ENCODE peak calls at places on chromosomes 4 and X, in four cellular contexts. One of them, this sample, is unnamed.
A peak's percentile ranks its signal among the peaks of the same experiment; 100 is the strongest.

GRCh38 chrX:85381602-85382001 is 2.1 kb upstream of the POF1B start:
- DNase-seq in foreskin fibroblast: no peak
- DNase-seq in kidney: no peak
- DNase-seq in brain microvascular endothelial cell: no peak
- DNase-seq in this sample: no peak

GRCh38 chrX:108070891-108071290 is 20.5 kb downstream of the PSMD10 start:
- DNase-seq in foreskin fibroblast: peak; percentile 24
- DNase-seq in kidney: no peak
- DNase-seq in brain microvascular endothelial cell: peak; percentile 31
- DNase-seq in this sample: no peak

GRCh38 chr4:534576-535151 is 35.7 kb downstream of the PIGG start:
- DNase-seq in foreskin fibroblast: no peak
- DNase-seq in kidney: peak; percentile 41
- DNase-seq in brain microvascular endothelial cell: no peak
- DNase-seq in this sample: peak; percentile 75

GRCh38 chr4:184287697-184288255 is 70.1 kb upstream of the ENPP6 start:
- DNase-seq in foreskin fibroblast: peak; percentile 46
- DNase-seq in kidney: no peak
- DNase-seq in brain microvascular endothelial cell: peak; percentile 47
- DNase-seq in this sample: no peak

GRCh38 chrX:150348365-150348764 is 14.8 kb upstream of the MAMLD1 start:
- DNase-seq in foreskin fibroblast: no peak
- DNase-seq in kidney: no peak
- DNase-seq in brain microvascular endothelial cell: no peak
- DNase-seq in this sample: peak; percentile 47

GRCh38 chr4:123397276-123398150 is 918 bp downstream of the SPRY1 start:
- DNase-seq in foreskin fibroblast: peak; percentile 45
- DNase-seq in kidney: peak; percentile 83
- DNase-seq in brain microvascular endothelial cell: peak; percentile 40
- DNase-seq in this sample: no peak

GRCh38 chr4:1109898-1110506 is 3.4 kb downstream of the RNF212 start:
- DNase-seq in foreskin fibroblast: no peak
- DNase-seq in kidney: no peak
- DNase-seq in brain microvascular endothelial cell: no peak
- DNase-seq in this sample: no peak

GRCh38 chr4:121950680-121951569 is 935 bp downstream of the TRPC3 start:
- DNase-seq in foreskin fibroblast: no peak
- DNase-seq in kidney: peak; percentile 70
- DNase-seq in brain microvascular endothelial cell: no peak
- DNase-seq in this sample: peak; percentile 78

GRCh38 chrX:38474543-38474942 is 86.8 kb upstream of the TSPAN7 start:
- DNase-seq in foreskin fibroblast: no peak
- DNase-seq in kidney: no peak
- DNase-seq in brain microvascular endothelial cell: no peak
- DNase-seq in this sample: no peak

GRCh38 chrX:53479295-53479694 is 45.1 kb upstream of the HSD17B10 start:
- DNase-seq in foreskin fibroblast: no peak
- DNase-seq in kidney: no peak
- DNase-seq in brain microvascular endothelial cell: no peak
- DNase-seq in this sample: no peak

GRCh38 chrX:12790878-12791252 is 347 bp upstream of the PRPS2 start:
- DNase-seq in foreskin fibroblast: no peak
- DNase-seq in kidney: no peak
- DNase-seq in brain microvascular endothelial cell: no peak
- DNase-seq in this sample: no peak

GRCh38 chr4:54066718-54067129 is 2.3 kb upstream of the CHIC2 start:
- DNase-seq in foreskin fibroblast: no peak
- DNase-seq in kidney: no peak
- DNase-seq in brain microvascular endothelial cell: no peak
- DNase-seq in this sample: no peak

GRCh38 chrX:6661731-6662130 is 126.8 kb upstream of the VCX3A start:
- DNase-seq in foreskin fibroblast: no peak
- DNase-seq in kidney: no peak
- DNase-seq in brain microvascular endothelial cell: no peak
- DNase-seq in this sample: no peak

GRCh38 chr4:123869517-123870282 is 473.1 kb downstream of the SPRY1 start:
- DNase-seq in foreskin fibroblast: no peak
- DNase-seq in kidney: no peak
- DNase-seq in brain microvascular endothelial cell: no peak
- DNase-seq in this sample: no peak

GRCh38 chr4:3387943-3388348 is 53.8 kb upstream of the HGFAC start:
- DNase-seq in foreskin fibroblast: peak; percentile 48
- DNase-seq in kidney: peak; percentile 97
- DNase-seq in brain microvascular endothelial cell: peak; percentile 45
- DNase-seq in this sample: no peak

GRCh38 chr4:13797061-13797460 is 169.5 kb upstream of the BOD1L1 start:
- DNase-seq in foreskin fibroblast: no peak
- DNase-seq in kidney: no peak
- DNase-seq in brain microvascular endothelial cell: no peak
- DNase-seq in this sample: no peak

GRCh38 chrX:71536285-71536684 is 3.4 kb downstream of the OGT start:
- DNase-seq in foreskin fibroblast: no peak
- DNase-seq in kidney: no peak
- DNase-seq in brain microvascular endothelial cell: no peak
- DNase-seq in this sample: no peak

GRCh38 chr4:3168029-3168428 is 80.9 kb upstream of the MSANTD1 start:
- DNase-seq in foreskin fibroblast: peak; percentile 52
- DNase-seq in kidney: no peak
- DNase-seq in brain microvascular endothelial cell: peak; percentile 45
- DNase-seq in this sample: no peak

GRCh38 chrX:49041683-49042529 is 1.3 kb downstream of the TFE3 start:
- DNase-seq in foreskin fibroblast: peak; percentile 49
- DNase-seq in kidney: no peak
- DNase-seq in brain microvascular endothelial cell: peak; percentile 39
- DNase-seq in this sample: no peak

GRCh38 chrX:154738013-154738738 is 12.7 kb downstream of the GAB3 start:
- DNase-seq in foreskin fibroblast: peak; percentile 73
- DNase-seq in kidney: no peak
- DNase-seq in brain microvascular endothelial cell: peak; percentile 82
- DNase-seq in this sample: no peak

GRCh38 chr4:3765271-3766206 is 646 bp upstream of the ADRA2C start:
- DNase-seq in foreskin fibroblast: peak; percentile 21
- DNase-seq in kidney: no peak
- DNase-seq in brain microvascular endothelial cell: peak; percentile 37
- DNase-seq in this sample: no peak

GRCh38 chr4:2924765-2925301 is 38.4 kb downstream of the NOP14 start:
- DNase-seq in foreskin fibroblast: no peak
- DNase-seq in kidney: peak; percentile 53
- DNase-seq in brain microvascular endothelial cell: no peak
- DNase-seq in this sample: peak; percentile 26

GRCh38 chrX:150224676-150225075 is 138.4 kb upstream of the MAMLD1 start:
- DNase-seq in foreskin fibroblast: no peak
- DNase-seq in kidney: no peak
- DNase-seq in brain microvascular endothelial cell: no peak
- DNase-seq in this sample: no peak

GRCh38 chr4:169243808-169244207 is 26.9 kb downstream of the SH3RF1 start:
- DNase-seq in foreskin fibroblast: no peak
- DNase-seq in kidney: no peak
- DNase-seq in brain microvascular endothelial cell: peak; percentile 62
- DNase-seq in this sample: no peak

GRCh38 chrX:74421181-74422028 is at the start of gene SLC16A2:
- DNase-seq in foreskin fibroblast: peak; percentile 81
- DNase-seq in kidney: peak; percentile 92
- DNase-seq in brain microvascular endothelial cell: peak; percentile 38
- DNase-seq in this sample: no peak

GRCh38 chrX:77814210-77814609 is 28.2 kb upstream of the ATRX start:
- DNase-seq in foreskin fibroblast: no peak
- DNase-seq in kidney: no peak
- DNase-seq in brain microvascular endothelial cell: no peak
- DNase-seq in this sample: no peak

GRCh38 chr4:74830928-74831327 is 36.6 kb upstream of the BTC start:
- DNase-seq in foreskin fibroblast: no peak
- DNase-seq in kidney: no peak
- DNase-seq in brain microvascular endothelial cell: no peak
- DNase-seq in this sample: no peak
- TF ChIP-seq CTCF in foreskin fibroblast: no peak
- TF ChIP-seq CTCF in kidney: no peak
- TF ChIP-seq CTCF in brain microvascular endothelial cell: peak; percentile 48
- TF ChIP-seq CTCF in this sample: peak; percentile 52

DNA sequence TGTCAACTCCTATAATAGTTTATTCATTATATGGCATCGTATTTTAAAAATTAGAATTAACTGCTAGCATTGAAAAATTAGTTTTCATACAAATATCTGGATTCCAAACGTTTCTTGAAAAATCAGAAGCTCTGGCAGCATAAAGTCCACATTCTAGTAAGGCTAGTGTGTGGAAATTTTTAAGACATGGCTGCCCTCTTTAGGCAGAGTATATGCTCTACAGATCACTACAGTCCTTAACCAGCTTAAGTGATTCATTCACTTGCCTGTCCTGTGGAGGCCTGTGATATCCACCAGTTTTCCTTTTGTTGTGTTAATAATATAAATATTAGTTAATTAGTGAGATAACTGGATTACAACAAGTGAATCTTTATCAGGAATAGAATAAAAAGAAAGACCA is 287.2 kb downstream of the OPHN1 start:
- DNase-seq in foreskin fibroblast: no peak
- DNase-seq in kidney: no peak
- DNase-seq in brain microvascular endothelial cell: peak; percentile 31
- DNase-seq in this sample: no peak
- TF ChIP-seq CTCF in foreskin fibroblast: peak; percentile 39
- TF ChIP-seq CTCF in kidney: peak; percentile 42
- TF ChIP-seq CTCF in brain microvascular endothelial cell: peak; percentile 48
- TF ChIP-seq CTCF in this sample: peak; percentile 77

GRCh38 chr4:179625391-179625790 is 2183.2 kb upstream of the AGA start:
- DNase-seq in foreskin fibroblast: peak; percentile 6
- DNase-seq in kidney: no peak
- DNase-seq in brain microvascular endothelial cell: peak; percentile 77
- DNase-seq in this sample: no peak
- TF ChIP-seq CTCF in foreskin fibroblast: no peak
- TF ChIP-seq CTCF in kidney: no peak
- TF ChIP-seq CTCF in brain microvascular endothelial cell: peak; percentile 50
- TF ChIP-seq CTCF in this sample: peak; percentile 63

GRCh38 chrX:40154229-40154852 is 56.6 kb upstream of the BCOR start:
- DNase-seq in foreskin fibroblast: no peak
- DNase-seq in kidney: peak; percentile 76
- DNase-seq in brain microvascular endothelial cell: no peak
- DNase-seq in this sample: peak; percentile 94

GRCh38 chrX:40152173-40152705 is 54.5 kb upstream of the BCOR start:
- DNase-seq in foreskin fibroblast: no peak
- DNase-seq in kidney: peak; percentile 75
- DNase-seq in brain microvascular endothelial cell: no peak
- DNase-seq in this sample: no peak

GRCh38 chrX:40152706-40153334 is 55.1 kb upstream of the BCOR start:
- DNase-seq in foreskin fibroblast: no peak
- DNase-seq in kidney: peak; percentile 84
- DNase-seq in brain microvascular endothelial cell: no peak
- DNase-seq in this sample: no peak

GRCh38 chrX:40154853-40155616 is 57.3 kb upstream of the BCOR start:
- DNase-seq in foreskin fibroblast: no peak
- DNase-seq in kidney: no peak
- DNase-seq in brain microvascular endothelial cell: no peak
- DNase-seq in this sample: peak; percentile 88

DNA sequence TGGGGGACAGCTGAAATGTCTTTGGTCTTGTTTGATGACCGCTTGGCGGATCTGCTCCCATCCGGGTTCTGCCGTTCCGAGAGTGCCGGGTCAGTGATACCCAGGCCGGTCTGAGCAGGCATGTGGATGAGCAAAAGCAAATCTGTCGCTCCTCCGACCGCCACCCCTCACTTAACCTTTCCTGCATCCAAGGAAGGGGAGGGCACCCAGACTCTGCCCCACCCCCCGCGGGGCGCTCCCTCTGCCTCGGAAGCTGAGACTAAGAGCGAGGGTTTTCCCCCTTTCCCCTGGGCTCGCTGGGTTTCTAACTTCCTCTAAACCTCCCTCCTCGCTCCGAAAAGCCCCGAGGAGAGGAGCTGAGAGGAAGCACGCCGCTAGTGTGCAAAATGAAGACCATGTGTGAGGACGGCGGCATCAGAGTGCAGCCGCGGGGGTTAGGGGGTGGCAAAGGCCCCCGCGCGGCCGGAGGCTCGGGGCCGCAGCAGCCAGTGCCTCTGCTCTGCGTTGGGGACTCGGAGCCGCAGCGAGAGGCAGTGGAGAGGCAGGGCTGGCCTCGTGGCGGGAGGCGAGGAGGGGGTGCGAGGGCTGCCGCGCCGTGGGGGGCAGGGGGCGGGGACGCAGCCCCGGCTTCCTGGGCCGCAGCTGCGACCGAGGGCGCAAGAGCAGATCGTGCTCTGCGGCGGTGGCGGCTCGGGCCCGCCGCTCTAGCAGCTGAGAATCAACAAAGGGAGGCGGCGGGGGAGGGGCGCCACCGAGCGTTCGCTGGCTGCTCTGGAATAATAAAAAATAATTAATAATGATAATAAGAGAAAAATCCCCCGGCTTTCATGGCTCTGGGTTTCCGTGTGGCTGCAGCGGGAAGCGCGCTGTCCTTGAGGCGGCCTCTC is 55.8 kb upstream of the BCOR start:
- DNase-seq in foreskin fibroblast: no peak
- DNase-seq in kidney: peak; percentile 77
- DNase-seq in brain microvascular endothelial cell: no peak
- DNase-seq in this sample: peak; percentile 90
- TF ChIP-seq CTCF in foreskin fibroblast: no peak
- TF ChIP-seq CTCF in kidney: no peak
- TF ChIP-seq CTCF in brain microvascular endothelial cell: no peak
- TF ChIP-seq CTCF in this sample: peak; percentile 40

DNA sequence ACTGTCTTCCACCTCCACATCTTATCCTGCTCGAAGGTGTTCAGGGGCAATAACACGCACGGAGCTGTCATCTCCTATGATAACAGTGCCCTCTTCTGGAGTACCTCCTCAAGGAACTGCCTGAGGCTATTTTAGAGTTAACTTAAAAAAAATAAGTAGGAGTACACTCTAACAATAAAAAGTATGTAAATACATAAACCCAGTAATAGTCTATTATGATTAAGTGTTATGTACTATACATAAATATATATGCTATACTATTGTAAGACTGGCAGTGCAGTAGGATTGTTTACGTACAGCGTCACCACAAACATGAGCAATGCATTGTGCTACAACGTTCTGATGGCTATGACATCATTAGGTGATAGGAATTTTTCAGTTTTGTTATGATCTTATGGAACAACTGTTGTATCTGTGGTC is 34.5 kb upstream of the TLR2 start:
- DNase-seq in foreskin fibroblast: no peak
- DNase-seq in kidney: no peak
- DNase-seq in brain microvascular endothelial cell: peak; percentile 23
- DNase-seq in this sample: no peak
- TF ChIP-seq CTCF in foreskin fibroblast: peak; percentile 22
- TF ChIP-seq CTCF in kidney: no peak
- TF ChIP-seq CTCF in brain microvascular endothelial cell: peak; percentile 58
- TF ChIP-seq CTCF in this sample: peak; percentile 63

DNA sequence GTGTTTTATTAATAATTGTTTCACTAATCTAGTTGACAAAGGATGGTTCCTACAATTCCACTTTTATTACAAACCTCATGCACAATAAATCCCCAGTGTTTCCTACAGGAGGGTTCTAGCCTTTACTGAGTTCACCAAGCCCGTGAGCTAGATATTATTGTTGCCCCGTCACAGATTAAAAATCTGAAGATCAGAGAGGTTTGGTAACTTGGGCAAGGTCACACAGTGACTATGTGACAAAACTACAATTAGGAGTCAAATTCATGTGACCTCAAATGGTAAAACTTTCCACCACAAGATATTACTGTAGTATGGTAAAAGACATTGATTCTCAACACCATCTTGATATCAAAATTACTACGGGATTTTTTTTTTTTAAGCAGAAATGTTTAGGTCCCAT is 124.6 kb downstream of the BTC start:
- DNase-seq in foreskin fibroblast: no peak
- DNase-seq in kidney: no peak
- DNase-seq in brain microvascular endothelial cell: no peak
- DNase-seq in this sample: no peak
- TF ChIP-seq CTCF in foreskin fibroblast: no peak
- TF ChIP-seq CTCF in kidney: no peak
- TF ChIP-seq CTCF in brain microvascular endothelial cell: no peak
- TF ChIP-seq CTCF in this sample: no peak

GRCh38 chrX:104047171-104047570 is 7.4 kb downstream of the H2BW2 start:
- DNase-seq in foreskin fibroblast: no peak
- DNase-seq in kidney: no peak
- DNase-seq in brain microvascular endothelial cell: no peak
- DNase-seq in this sample: no peak
- TF ChIP-seq CTCF in foreskin fibroblast: no peak
- TF ChIP-seq CTCF in kidney: no peak
- TF ChIP-seq CTCF in brain microvascular endothelial cell: no peak
- TF ChIP-seq CTCF in this sample: no peak